ENCODE peak calls at places on chromosome 7, in six cellular contexts. H is left ventricle myocardium inferior, C is sigmoid colon, W is brain microvascular endothelial cell, N is GM13976, U is tibial artery. I is an unnamed sample.

GRCh38 chr7:1679966-1680730 is 10.1 kb downstream of the ELFN1 start:
- DNase-seq in C (peak), U (peak), W (no peak), N (peak), H (no peak), I (no peak)

GRCh38 chr7:77409739-77410545 is 6.2 kb downstream of the GSAP start:
- DNase-seq in C (no peak), N (no peak), U (no peak), H (no peak), W (peak), I (no peak)

GRCh38 chr7:115346685-115347084 is 424.8 kb downstream of the MDFIC start:
- DNase-seq in C (no peak), W (no peak), N (no peak), U (no peak), H (no peak), I (no peak)

GRCh38 chr7:155653773-155654172 is 9.3 kb downstream of the RBM33 start:
- DNase-seq in U (no peak), N (no peak), W (no peak), H (no peak), C (no peak), I (no peak)

GRCh38 chr7:48046458-48046857 is 11.1 kb downstream of the C7orf57 start:
- DNase-seq in N (no peak), C (no peak), W (no peak), U (no peak), H (no peak), I (no peak)

GRCh38 chr7:101137651-101138148 is 10.8 kb downstream of the SERPINE1 start:
- DNase-seq in U (no peak), W (peak), C (no peak), N (no peak), H (no peak), I (no peak)

GRCh38 chr7:127873151-127873550 is 158.1 kb downstream of the LRRC4 start:
- DNase-seq in H (no peak), C (no peak), U (no peak), N (no peak), W (no peak), I (no peak)

GRCh38 chr7:90594791-90595317 is 1.3 kb upstream of the CDK14 start:
- DNase-seq in C (peak), W (peak), U (peak), N (no peak), H (peak), I (no peak)

GRCh38 chr7:99928994-99929729 is at the start of gene GJC3:
- DNase-seq in N (peak), H (peak), W (peak), U (no peak), C (peak), I (no peak)

GRCh38 chr7:31047282-31047681 is 4.8 kb upstream of the ADCYAP1R1 start:
- DNase-seq in N (no peak), U (no peak), W (no peak), H (no peak), C (no peak), I (no peak)

GRCh38 chr7:121937224-121937623 is 64.3 kb downstream of the PTPRZ1 start:
- DNase-seq in H (no peak), W (no peak), N (no peak), U (no peak), C (no peak), I (no peak)

GRCh38 chr7:116546054-116546453 is 21.2 kb downstream of the CAV1 start:
- DNase-seq in N (no peak), H (peak), U (no peak), C (no peak), W (no peak), I (no peak)

GRCh38 chr7:141737118-141737835 is 881 bp upstream of the SSBP1 start:
- DNase-seq in H (no peak), C (no peak), U (no peak), N (peak), W (no peak), I (no peak)

GRCh38 chr7:143493755-143494154 is 16.1 kb downstream of the TAS2R41 start:
- DNase-seq in W (no peak), U (no peak), N (no peak), C (no peak), H (no peak), I (no peak)

GRCh38 chr7:86644282-86645173 is 819 bp downstream of the GRM3 start:
- DNase-seq in H (no peak), U (no peak), N (peak), C (peak), W (no peak), I (peak)

GRCh38 chr7:88399036-88399435 is 92.3 kb upstream of the STEAP4 start:
- DNase-seq in N (no peak), C (no peak), H (no peak), U (no peak), W (no peak), I (no peak)

GRCh38 chr7:801940-802364 is 30.3 kb upstream of the SUN1 start:
- DNase-seq in N (no peak), U (peak), W (no peak), C (peak), H (peak), I (no peak)

GRCh38 chr7:33423646-33424020 is 294.3 kb downstream of the BBS9 start:
- DNase-seq in C (no peak), U (no peak), W (no peak), N (peak), H (no peak), I (no peak)

GRCh38 chr7:111092406-111093160 is 1.7 kb downstream of the LRRN3 start:
- DNase-seq in N (no peak), C (no peak), W (no peak), H (no peak), U (no peak), I (no peak)

GRCh38 chr7:87474533-87475358 is 734 bp downstream of the ABCB4 start:
- DNase-seq in C (no peak), W (peak), H (no peak), U (no peak), N (peak), I (no peak)

GRCh38 chr7:16960566-16960965 is 78.8 kb upstream of the AGR3 start:
- DNase-seq in W (no peak), H (no peak), C (no peak), U (no peak), N (no peak), I (no peak)

GRCh38 chr7:16962986-16963385 is 81.2 kb upstream of the AGR3 start:
- DNase-seq in U (no peak), C (no peak), N (no peak), H (no peak), W (no peak), I (no peak)

GRCh38 chr7:16967174-16967868 is 85.5 kb upstream of the AGR3 start:
- DNase-seq in U (no peak), C (no peak), W (no peak), N (no peak), H (no peak), I (no peak)

GRCh38 chr7:16958724-16959123 is 76.9 kb upstream of the AGR3 start:
- DNase-seq in W (no peak), U (no peak), H (no peak), C (no peak), N (no peak), I (no peak)

GRCh38 chr7:16961650-16962049 is 79.9 kb upstream of the AGR3 start:
- DNase-seq in U (no peak), W (no peak), N (no peak), C (no peak), H (no peak), I (no peak)
- TF ChIP-seq CTCF in U (peak), W (no peak), N (no peak), C (no peak), H (no peak), I (no peak)

GRCh38 chr7:156818133-156818532 is 74.8 kb downstream of the LMBR1 start:
- DNase-seq in U (no peak), H (no peak), C (no peak), W (no peak), N (no peak), I (no peak)

GRCh38 chr7:156816943-156817572 is 75.9 kb downstream of the LMBR1 start:
- DNase-seq in W (no peak), C (no peak), U (no peak), N (peak), H (no peak), I (no peak)

GRCh38 chr7:156819733-156820295 is 73.2 kb downstream of the LMBR1 start:
- DNase-seq in N (no peak), W (no peak), U (no peak), C (no peak), H (no peak), I (no peak)

GRCh38 chr7:156823441-156823840 is 69.5 kb downstream of the LMBR1 start:
- DNase-seq in C (no peak), W (no peak), U (no peak), N (no peak), H (no peak), I (no peak)

DNA sequence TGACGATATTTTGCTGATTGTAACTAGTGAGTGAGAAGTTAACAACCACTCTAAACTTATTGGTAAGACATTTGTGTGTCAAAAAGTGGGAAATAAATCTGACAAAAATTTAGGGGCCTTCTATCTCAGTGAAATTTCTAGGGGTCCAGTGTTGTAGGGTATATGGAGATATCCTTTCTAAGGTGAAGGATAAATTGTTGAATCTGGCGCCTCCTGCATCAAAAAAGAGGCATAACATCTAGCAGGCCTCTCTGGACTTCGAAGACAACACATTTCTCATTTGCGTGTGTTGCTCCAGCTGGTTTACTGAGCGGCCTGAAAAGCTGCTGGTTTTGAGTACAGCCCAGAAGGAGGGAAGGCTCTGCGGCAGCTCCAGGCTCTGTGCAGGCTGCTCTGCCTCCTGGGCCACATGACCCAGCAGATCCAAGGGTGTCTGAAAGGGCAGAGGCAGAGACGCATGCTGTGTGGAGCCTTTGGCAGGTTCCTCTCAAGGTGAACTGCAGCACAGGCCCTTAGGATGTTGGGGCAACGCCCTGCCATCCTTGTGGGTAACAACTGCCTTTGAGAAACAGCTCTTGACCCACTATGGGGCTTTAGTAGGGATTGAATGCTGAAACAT is 72.4 kb downstream of the LMBR1 start:
- DNase-seq in N (no peak), C (no peak), U (no peak), H (no peak), W (no peak), I (no peak)
- TF ChIP-seq CTCF in N (no peak), C (no peak), U (peak), H (peak), W (peak), I (peak)

DNA sequence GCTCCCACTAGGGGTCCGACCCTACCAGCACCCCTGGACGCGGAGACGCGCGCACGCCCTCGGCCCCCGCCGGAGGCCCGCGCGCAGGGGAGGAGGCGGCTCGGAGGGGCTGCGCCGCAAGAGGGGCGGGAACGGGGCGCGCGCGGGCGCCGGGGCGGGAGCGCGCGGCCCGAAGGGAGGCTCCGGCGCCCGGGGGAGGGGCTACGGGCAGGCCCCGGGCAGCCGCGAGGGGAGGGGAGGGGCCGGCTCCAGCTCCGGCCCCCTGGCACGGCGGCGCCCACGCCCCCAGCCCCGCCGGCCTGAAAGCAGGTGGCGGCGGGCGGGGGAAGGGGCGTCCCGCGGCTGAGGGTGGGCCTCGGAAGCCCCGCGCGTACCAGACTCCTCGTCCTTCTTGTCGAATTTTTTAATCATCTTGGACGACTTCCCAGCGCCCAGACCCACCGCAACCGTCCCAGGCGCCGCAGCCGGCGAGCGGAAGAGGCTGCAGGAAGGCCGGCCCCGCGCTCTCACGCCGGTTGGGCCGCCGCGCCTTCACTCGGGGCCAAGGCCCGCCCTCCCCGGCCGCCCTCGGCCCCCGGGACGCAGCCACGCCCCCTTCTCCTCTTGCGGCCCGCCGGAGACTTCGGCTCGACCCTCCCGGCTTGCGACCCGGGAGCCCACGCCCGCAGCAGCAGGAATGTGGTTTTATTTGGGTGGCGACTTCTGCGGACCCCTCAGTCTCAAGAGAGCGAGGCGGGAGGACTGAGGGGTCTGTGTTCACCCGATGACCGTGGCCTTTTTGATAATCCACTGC is at the start of gene COPG2:
- DNase-seq in N (peak), W (peak), H (peak), C (peak), U (peak), I (peak)
- TF ChIP-seq CTCF in N (no peak), W (no peak), H (peak), C (no peak), U (no peak), I (no peak)

GRCh38 chr7:2736411-2736914 is 48.5 kb downstream of the AMZ1 start:
- DNase-seq in H (no peak), C (peak), U (peak), W (no peak), N (no peak), I (no peak)
- TF ChIP-seq CTCF in H (no peak), C (no peak), U (no peak), W (no peak), N (no peak), I (no peak)

GRCh38 chr7:128919881-128920789 is 9.6 kb upstream of the KCP start:
- DNase-seq in H (no peak), N (peak), W (no peak), C (peak), U (no peak), I (no peak)
- TF ChIP-seq CTCF in H (no peak), N (no peak), W (peak), C (no peak), U (no peak), I (no peak)

GRCh38 chr7:69868921-69869320 is 270.6 kb downstream of the AUTS2 start:
- DNase-seq in N (no peak), U (no peak), W (no peak), C (no peak), H (no peak), I (no peak)

GRCh38 chr7:69871886-69872592 is 273.8 kb downstream of the AUTS2 start:
- DNase-seq in N (no peak), W (peak), C (no peak), U (no peak), H (no peak), I (no peak)

GRCh38 chr7:69873512-69873911 is 275.2 kb downstream of the AUTS2 start:
- DNase-seq in U (no peak), N (no peak), H (no peak), W (no peak), C (no peak), I (no peak)

DNA sequence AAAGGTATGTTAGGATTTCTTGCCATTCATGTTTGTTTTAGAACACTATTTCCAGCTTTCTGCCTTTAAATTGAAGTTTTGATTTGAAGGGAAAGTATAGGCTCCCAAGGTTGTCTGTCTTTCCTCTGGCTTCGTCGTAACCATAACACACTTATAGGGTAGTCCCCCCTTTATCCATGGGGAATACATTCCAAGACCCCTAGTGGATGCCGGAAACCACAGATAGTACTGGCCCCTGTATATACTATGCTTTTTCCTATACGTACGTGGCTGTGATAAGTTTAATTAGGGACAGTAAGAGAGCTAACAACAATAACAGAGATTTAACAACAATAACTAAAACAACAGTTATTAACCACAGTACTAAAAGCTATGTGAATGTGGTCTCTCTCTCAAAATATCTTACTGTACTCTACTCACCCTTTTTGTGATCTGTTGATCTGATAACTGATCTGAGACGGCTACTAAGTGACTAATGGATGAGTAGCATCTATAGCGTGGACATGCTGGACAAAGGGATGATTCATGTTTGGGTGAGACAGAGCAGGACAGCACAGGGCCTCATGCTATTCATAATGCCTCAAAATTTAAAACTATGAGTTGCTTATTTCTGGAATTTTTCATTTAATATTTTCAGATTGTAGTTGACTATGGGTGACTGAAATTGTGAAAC is 273.1 kb downstream of the AUTS2 start:
- DNase-seq in H (no peak), U (no peak), W (peak), C (no peak), N (no peak), I (no peak)
- TF ChIP-seq CTCF in H (no peak), U (no peak), W (peak), C (no peak), N (no peak), I (no peak)

GRCh38 chr7:157714166-157715070 is 377.6 kb downstream of the DNAJB6 start:
- DNase-seq in N (no peak), H (no peak), W (no peak), U (peak), C (peak), I (no peak)

GRCh38 chr7:157717211-157718174 is 380.7 kb downstream of the DNAJB6 start:
- DNase-seq in N (no peak), W (no peak), U (peak), H (no peak), C (peak), I (no peak)

GRCh38 chr7:157715938-157716280 is 379.1 kb downstream of the DNAJB6 start:
- DNase-seq in W (no peak), H (no peak), U (peak), N (no peak), C (peak), I (no peak)

GRCh38 chr7:157713591-157713990 is 376.8 kb downstream of the DNAJB6 start:
- DNase-seq in N (no peak), C (peak), W (no peak), H (no peak), U (peak), I (no peak)

DNA sequence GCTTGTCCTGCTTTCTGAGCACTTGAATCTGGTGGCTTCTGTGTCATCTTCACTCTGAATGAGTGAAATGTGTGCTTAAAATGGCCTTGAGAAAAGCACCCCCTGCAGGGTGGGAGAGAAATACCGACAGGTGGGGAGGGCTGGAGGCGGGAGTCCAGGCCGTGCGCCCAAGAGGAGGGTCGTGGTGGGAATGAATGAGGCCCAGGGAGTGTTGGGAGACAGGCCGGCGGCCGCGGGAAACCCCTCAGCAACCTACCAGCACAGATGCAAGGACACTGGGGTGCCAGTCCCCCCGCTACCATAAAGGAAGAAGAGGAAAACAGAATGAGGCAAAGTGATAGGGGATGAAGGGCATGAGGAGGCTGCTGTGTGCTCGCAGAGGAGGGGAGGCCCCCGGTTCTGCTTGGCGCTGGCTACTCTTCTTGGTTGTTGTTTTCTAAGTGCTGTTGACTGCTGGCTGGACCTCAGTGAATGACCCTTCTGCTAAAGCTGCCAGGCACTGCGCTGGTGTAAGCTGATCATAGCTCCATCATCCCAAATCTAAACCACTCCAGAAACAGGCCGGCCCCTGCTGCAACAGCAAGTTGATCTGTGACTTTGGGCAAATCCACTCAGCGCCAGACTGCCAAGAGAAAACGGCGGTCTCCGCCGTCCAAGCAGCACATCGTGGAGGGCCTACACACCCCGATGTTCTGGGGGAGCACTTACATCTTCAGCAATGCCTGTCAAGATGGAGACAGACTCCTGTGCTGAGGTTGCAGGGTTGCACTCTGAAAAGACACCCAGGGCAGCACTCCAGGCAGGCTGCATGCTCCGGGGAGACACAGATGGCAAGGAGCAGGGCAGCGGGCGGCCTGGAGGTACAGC is 378.5 kb downstream of the DNAJB6 start:
- DNase-seq in N (no peak), U (peak), H (no peak), W (no peak), C (peak), I (no peak)
- TF ChIP-seq CTCF in N (no peak), U (no peak), H (no peak), W (no peak), C (no peak), I (no peak)